ENCODE peak calls at places on chromosomes 3 and 15, in eight cellular contexts. C, H, I, B, V, W, F and Y are unnamed samples.

GRCh38 chr3:186366206-186366605 is 4.2 kb upstream of the DGKG start:
- DNase-seq in C (no peak), W (no peak), B (no peak), I (no peak), H (peak), V (no peak), F (no peak), Y (no peak)

GRCh38 chr3:189839576-189839975 is 208.4 kb downstream of the TP63 start:
- DNase-seq in H (no peak), F (peak), W (no peak), V (no peak), B (no peak), C (no peak), I (no peak), Y (peak)

GRCh38 chr3:19725000-19725399 is 209.0 kb downstream of the EFHB start:
- DNase-seq in B (no peak), I (no peak), H (no peak), C (no peak), V (no peak), W (no peak), F (no peak), Y (no peak)

GRCh38 chr15:83289160-83289559 is 4.7 kb upstream of the BNC1 start:
- DNase-seq in B (no peak), F (no peak), I (no peak), W (no peak), H (no peak), V (no peak), C (no peak), Y (no peak)

GRCh38 chr3:145719118-145719517 is 441.9 kb downstream of the PLOD2 start:
- DNase-seq in B (no peak), C (no peak), H (no peak), W (no peak), F (no peak), V (no peak), I (no peak), Y (no peak)

GRCh38 chr15:27864719-27865118 is 234.4 kb downstream of the OCA2 start:
- DNase-seq in V (no peak), B (no peak), W (no peak), I (no peak), C (no peak), H (no peak), F (no peak), Y (no peak)

GRCh38 chr3:177602601-177603136 is 405.4 kb upstream of the TBL1XR1 start:
- DNase-seq in W (no peak), B (no peak), I (no peak), F (no peak), H (no peak), C (no peak), V (no peak), Y (no peak)

GRCh38 chr3:186519021-186519658 is 25.0 kb downstream of the CRYGS start:
- DNase-seq in I (no peak), F (no peak), V (no peak), H (no peak), C (no peak), W (no peak), B (no peak), Y (no peak)

GRCh38 chr3:32438596-32439344 is 47.1 kb downstream of the CMTM7 start:
- DNase-seq in V (no peak), H (no peak), B (no peak), W (no peak), C (peak), F (no peak), I (no peak), Y (no peak)

GRCh38 chr3:30286007-30286669 is 320.3 kb upstream of the TGFBR2 start:
- DNase-seq in F (peak), C (peak), W (peak), V (no peak), H (no peak), B (no peak), I (peak), Y (no peak)

GRCh38 chr3:183149915-183150825 is 12.4 kb downstream of the LAMP3 start:
- DNase-seq in V (no peak), H (no peak), C (no peak), B (no peak), F (no peak), I (no peak), W (no peak), Y (no peak)

GRCh38 chr3:123026551-123027291 is 842 bp downstream of the SEMA5B start:
- DNase-seq in W (peak), I (peak), F (peak), V (no peak), C (no peak), B (peak), H (peak), Y (no peak)

GRCh38 chr3:5022966-5023776 is 43.9 kb downstream of the BHLHE40 start:
- DNase-seq in V (no peak), B (no peak), I (peak), W (no peak), H (no peak), F (peak), C (peak), Y (peak)

GRCh38 chr15:99425666-99426301 is 140.0 kb upstream of the MEF2A start:
- DNase-seq in V (no peak), C (no peak), B (no peak), H (peak), F (peak), I (peak), W (peak), Y (no peak)

GRCh38 chr3:107745354-107745753 is 222.6 kb downstream of the BBX start:
- DNase-seq in V (no peak), W (no peak), I (no peak), H (no peak), C (no peak), F (no peak), B (no peak), Y (no peak)

GRCh38 chr15:25716414-25717102 is 146.6 kb downstream of the ATP10A start:
- DNase-seq in V (no peak), I (no peak), W (no peak), B (no peak), F (no peak), C (no peak), H (no peak), Y (no peak)

GRCh38 chr3:119331661-119332060 is 37.5 kb downstream of the ARHGAP31 start:
- DNase-seq in B (no peak), V (no peak), W (no peak), F (no peak), H (no peak), I (no peak), C (no peak), Y (no peak)

DNA sequence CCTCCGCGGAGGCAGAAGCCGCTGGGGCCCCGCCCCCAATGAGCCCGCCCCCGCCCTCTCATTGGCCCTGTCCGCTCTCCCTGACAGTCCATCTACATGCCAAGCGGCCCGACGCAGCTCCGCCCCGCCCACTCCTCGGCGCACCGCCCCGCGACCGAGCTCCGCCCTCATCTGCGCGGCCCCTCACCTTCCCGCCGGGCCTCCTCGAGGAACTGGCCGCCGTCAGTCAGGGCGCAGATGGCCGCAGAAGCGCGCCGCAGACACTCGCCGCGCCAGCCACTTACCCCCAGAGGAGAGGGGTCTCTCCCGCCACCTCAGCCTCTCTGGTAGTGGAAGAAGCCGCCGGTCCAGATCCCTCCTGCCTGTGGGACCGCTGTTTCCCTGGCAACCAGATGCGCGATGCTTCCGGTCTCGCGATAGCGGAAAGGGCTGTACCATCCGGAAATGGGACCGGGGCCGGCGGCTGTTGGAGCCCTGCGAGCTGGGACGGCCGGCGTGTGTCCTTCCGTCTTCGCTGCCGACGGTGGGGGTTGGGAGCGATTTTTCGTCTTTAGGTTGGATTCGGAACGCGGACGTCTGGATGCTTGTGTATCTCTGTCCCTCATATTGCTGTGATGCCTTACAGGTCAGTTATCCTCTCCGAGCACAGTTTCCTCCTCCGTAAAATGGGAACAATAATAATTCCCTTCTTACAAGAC is at the start of gene FSIP1:
- DNase-seq in W (peak), V (peak), B (peak), C (peak), H (peak), F (peak), I (peak), Y (peak)
- TF ChIP-seq POLR2A in W (peak), V (peak), B (peak), C (no peak), H (peak), F (peak), I (no peak), Y (peak)

DNA sequence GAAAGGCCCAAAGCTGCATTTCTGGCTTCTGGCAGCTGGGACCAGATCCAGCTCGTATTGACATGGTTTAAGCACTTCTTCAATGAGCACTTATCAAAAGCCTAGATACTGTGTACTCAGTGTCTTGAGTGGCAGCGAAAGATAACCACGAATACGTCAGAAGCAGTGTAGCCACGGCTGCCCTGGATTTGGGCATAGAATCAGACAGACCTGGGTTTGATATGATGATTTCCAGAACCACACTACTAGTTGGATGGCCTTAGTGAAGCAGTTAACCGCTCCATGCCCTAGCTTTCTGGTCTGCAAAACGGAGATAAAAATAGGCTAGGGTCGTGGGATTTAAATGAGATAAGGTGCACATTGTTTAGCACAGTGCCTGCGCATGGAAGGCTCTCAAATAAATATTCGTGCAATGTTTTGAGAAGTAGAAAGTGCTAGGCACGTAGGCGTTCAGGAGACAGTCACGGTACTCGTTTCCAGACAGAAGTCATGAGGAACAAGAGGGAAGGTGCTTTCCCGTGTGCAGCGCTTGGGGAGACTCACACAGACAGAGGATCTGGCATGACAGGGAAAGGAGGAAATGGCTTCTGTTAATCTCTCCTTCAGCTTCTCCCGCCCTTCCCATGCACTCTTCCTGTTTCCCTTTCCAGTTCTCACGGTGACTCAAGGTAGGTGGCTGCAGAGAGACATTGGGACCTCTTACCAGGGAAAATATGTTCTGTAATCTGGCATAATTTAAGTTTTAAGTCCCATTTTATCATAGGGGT is 70.3 kb downstream of the CCNL1 start:
- DNase-seq in B (no peak), H (peak), V (no peak), F (peak), I (peak), W (no peak), C (peak), Y (no peak)
- TF ChIP-seq POLR2A in B (peak), H (peak), V (no peak), F (no peak), I (peak), W (no peak), C (no peak), Y (no peak)

GRCh38 chr15:92829875-92830274 is 70.2 kb upstream of the CHD2 start:
- DNase-seq in V (no peak), H (no peak), B (no peak), F (no peak), C (no peak), W (no peak), I (no peak), Y (no peak)

GRCh38 chr15:92833493-92834271 is 66.4 kb upstream of the CHD2 start:
- DNase-seq in C (no peak), W (no peak), H (no peak), I (no peak), F (no peak), B (no peak), V (no peak), Y (no peak)

GRCh38 chr15:92832992-92833438 is 67.1 kb upstream of the CHD2 start:
- DNase-seq in V (no peak), W (no peak), I (no peak), F (no peak), C (no peak), H (no peak), B (no peak), Y (no peak)

GRCh38 chr15:92831459-92832229 is 68.5 kb upstream of the CHD2 start:
- DNase-seq in F (peak), H (peak), V (peak), W (peak), B (peak), C (peak), I (peak), Y (peak)
- TF ChIP-seq POLR2A in F (peak), H (peak), V (peak), W (peak), B (peak), C (peak), I (peak), Y (peak)

DNA sequence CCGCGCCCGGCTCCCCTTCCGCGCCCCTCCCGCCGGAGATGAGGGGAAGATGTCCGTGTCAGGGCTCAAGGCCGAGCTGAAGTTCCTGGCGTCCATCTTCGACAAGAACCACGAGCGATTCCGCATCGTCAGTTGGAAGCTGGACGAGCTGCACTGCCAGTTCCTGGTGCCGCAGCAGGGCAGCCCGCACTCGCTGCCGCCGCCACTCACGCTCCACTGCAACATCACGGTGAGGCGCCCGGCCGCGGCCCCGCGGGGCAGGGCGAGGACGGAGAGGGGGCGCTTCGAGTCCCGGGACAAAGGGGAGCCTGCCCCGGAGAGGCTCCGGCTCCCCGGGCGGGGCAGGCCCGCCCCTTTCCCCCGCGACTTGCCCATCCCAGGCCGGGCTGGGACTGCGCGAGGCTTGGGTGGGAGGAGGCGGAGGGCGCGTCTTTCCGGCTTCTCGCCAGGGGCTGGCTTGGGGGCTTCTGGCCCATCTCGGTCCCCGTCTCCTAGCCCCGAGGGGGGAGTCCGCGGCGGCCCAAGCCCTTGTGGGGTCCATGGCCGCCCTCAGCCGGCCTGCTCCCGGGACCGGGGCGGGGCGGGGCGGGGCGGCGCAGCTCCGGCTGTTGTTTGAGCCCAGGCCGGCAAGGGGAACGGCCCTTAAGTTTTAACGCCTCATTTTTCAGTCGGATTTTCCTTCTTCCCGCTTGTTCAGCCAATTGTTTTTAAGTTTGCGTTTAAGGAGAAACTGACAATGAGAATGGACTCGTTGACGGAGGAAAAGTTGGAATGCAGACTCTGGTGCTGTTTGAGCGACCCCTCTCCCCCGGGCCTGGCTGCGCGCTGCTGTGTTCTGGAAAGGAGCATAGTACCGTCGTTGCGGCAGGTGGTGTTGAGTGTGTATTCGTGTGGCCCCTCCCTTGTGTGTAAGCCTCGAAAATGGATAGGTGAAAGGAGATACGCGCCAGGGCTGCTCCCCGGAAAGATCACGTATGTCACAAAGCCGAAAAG is 667 bp downstream of the UBE2Q2 start:
- DNase-seq in B (peak), V (peak), F (peak), C (peak), W (peak), H (peak), I (peak), Y (peak)
- TF ChIP-seq POLR2A in B (no peak), V (peak), F (peak), C (peak), W (no peak), H (peak), I (no peak), Y (no peak)

GRCh38 chr3:196273655-196274054 is 13.9 kb downstream of the PCYT1A start:
- DNase-seq in H (no peak), C (no peak), B (no peak), F (no peak), V (peak), W (no peak), I (no peak), Y (no peak)

GRCh38 chr3:196275126-196275525 is 12.4 kb downstream of the PCYT1A start:
- DNase-seq in B (no peak), H (no peak), F (no peak), W (no peak), V (peak), I (no peak), C (no peak), Y (no peak)

GRCh38 chr3:196272826-196273225 is 14.7 kb downstream of the PCYT1A start:
- DNase-seq in B (no peak), I (peak), H (no peak), C (no peak), F (no peak), W (no peak), V (no peak), Y (no peak)

GRCh38 chr3:196270499-196270898 is 17.0 kb downstream of the PCYT1A start:
- DNase-seq in C (no peak), F (no peak), B (no peak), V (no peak), I (no peak), W (no peak), H (no peak), Y (no peak)

DNA sequence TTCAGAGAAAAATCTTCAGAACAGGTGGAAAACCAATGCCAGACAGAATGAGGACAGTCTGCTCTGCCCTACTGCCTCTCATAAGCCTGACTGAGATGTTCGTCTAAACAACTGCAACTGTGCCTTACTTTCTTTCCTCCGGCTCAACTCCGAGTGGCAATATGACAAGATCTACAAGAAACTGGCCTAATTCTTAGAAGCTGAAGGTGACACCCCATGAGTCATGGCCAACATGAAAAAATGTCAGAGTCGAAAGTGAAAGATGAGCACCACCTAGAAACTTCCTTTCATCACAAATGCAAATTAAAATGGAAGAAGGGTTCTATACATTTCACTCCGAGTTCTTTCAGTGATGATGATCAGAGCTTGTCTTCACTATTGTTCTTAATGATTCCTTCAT is 12.9 kb downstream of the PCYT1A start:
- DNase-seq in I (no peak), V (peak), W (no peak), F (no peak), B (peak), H (no peak), C (no peak), Y (no peak)
- TF ChIP-seq POLR2A in I (no peak), V (peak), W (no peak), F (no peak), B (peak), H (no peak), C (no peak), Y (no peak)

GRCh38 chr3:114314259-114314658 is 20.4 kb downstream of the TIGIT start:
- DNase-seq in F (no peak), I (no peak), B (no peak), C (no peak), V (no peak), W (no peak), H (no peak), Y (no peak)
- TF ChIP-seq POLR2A in F (no peak), I (no peak), B (no peak), C (no peak), V (no peak), W (no peak), H (no peak), Y (no peak)

DNA sequence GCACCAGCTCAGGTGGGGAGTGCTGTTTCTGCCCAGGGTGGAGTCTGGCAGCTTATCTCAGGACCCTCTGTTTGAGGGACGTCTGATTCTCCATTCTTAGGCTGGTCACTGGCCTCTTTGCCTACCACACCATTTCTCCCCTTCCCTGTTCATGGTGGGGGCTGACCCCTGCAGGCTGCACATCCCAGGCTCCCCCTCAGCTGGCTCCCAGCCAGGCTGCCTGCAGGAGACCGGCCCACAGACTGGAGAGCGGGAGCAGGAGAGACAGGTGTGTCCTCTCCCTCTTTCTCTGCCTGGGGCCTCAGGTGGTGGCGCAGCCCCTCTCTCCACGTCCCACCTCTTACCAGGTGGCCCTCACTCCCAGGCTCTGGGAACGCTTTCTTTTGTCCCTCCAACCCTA is 60.8 kb downstream of the RAB11A start:
- DNase-seq in B (no peak), F (no peak), H (no peak), C (no peak), I (no peak), V (no peak), W (no peak), Y (no peak)
- TF ChIP-seq POLR2A in B (no peak), F (no peak), H (no peak), C (no peak), I (no peak), V (no peak), W (no peak), Y (no peak)

GRCh38 chr3:65843732-65844131 is 195.0 kb downstream of the MAGI1 start:
- DNase-seq in C (no peak), I (no peak), F (no peak), V (no peak), H (no peak), W (no peak), B (no peak), Y (no peak)

GRCh38 chr3:65847947-65848346 is 190.8 kb downstream of the MAGI1 start:
- DNase-seq in H (no peak), W (no peak), F (no peak), B (no peak), I (no peak), V (no peak), C (no peak), Y (no peak)

GRCh38 chr3:65851827-65852226 is 186.9 kb downstream of the MAGI1 start:
- DNase-seq in I (no peak), F (no peak), V (no peak), W (no peak), H (no peak), C (no peak), B (no peak), Y (no peak)

GRCh38 chr3:65844370-65844769 is 194.3 kb downstream of the MAGI1 start:
- DNase-seq in W (no peak), B (no peak), C (no peak), F (no peak), H (no peak), I (no peak), V (no peak), Y (no peak)

GRCh38 chr3:65846936-65847335 is 191.8 kb downstream of the MAGI1 start:
- DNase-seq in V (no peak), I (no peak), W (no peak), C (no peak), F (no peak), H (no peak), B (no peak), Y (no peak)
- TF ChIP-seq POLR2A in V (no peak), I (no peak), W (no peak), C (no peak), F (no peak), H (no peak), B (no peak), Y (no peak)